ENCODE peak calls at places on chromosomes 5 and 9, in six cellular contexts. C, W, Y, J, U and P are unnamed samples. For H3K4me1, the result is how much of the 10 kb centered on the place peaks cover.

GRCh38 chr5:164475339-164475977 is 970.0 kb downstream of the MAT2B start:
- DNase-seq in C (peak), W (no peak), Y (no peak), J (peak), U (no peak), P (peak)

GRCh38 chr5:57551974-57552537 is 69.4 kb upstream of the ACTBL2 start:
- DNase-seq in C (peak), W (no peak), Y (no peak), J (no peak), U (no peak), P (no peak)

GRCh38 chr9:21334969-21335632 is at the start of gene KLHL9:
- DNase-seq in C (peak), W (peak), Y (peak), J (peak), U (peak), P (peak)

GRCh38 chr5:11599499-11599898 is 304.7 kb downstream of the CTNND2 start:
- DNase-seq in C (no peak), W (no peak), Y (no peak), J (no peak), U (no peak), P (no peak)

GRCh38 chr5:15013654-15014463 is 142.3 kb upstream of the ANKH start:
- DNase-seq in C (peak), W (no peak), Y (no peak), J (peak), U (peak), P (no peak)

GRCh38 chr5:111512026-111512405 is 319 bp downstream of the STARD4 start:
- DNase-seq in C (peak), W (no peak), Y (no peak), J (peak), U (no peak), P (peak)

GRCh38 chr5:135251099-135251498 is 147.9 kb downstream of the MACROH2A1 start:
- DNase-seq in C (no peak), W (peak), Y (no peak), J (no peak), U (peak), P (no peak)

GRCh38 chr5:148841519-148841918 is 15.1 kb downstream of the ADRB2 start:
- DNase-seq in C (no peak), W (no peak), Y (no peak), J (no peak), U (no peak), P (no peak)

GRCh38 chr5:157670662-157671591 is at the start of gene C5orf52:
- DNase-seq in C (peak), W (no peak), Y (no peak), J (no peak), U (no peak), P (peak)

GRCh38 chr5:91126448-91126847 is 256.7 kb downstream of the ARRDC3 start:
- DNase-seq in C (peak), W (no peak), Y (no peak), J (peak), U (no peak), P (no peak)

GRCh38 chr5:172700686-172701324 is 59.7 kb downstream of the NEURL1B start:
- DNase-seq in C (no peak), W (no peak), Y (no peak), J (no peak), U (no peak), P (no peak)

GRCh38 chr9:94586814-94587213 is 6.8 kb downstream of the FBP2 start:
- DNase-seq in C (peak), W (no peak), Y (no peak), J (no peak), U (no peak), P (no peak)

DNA sequence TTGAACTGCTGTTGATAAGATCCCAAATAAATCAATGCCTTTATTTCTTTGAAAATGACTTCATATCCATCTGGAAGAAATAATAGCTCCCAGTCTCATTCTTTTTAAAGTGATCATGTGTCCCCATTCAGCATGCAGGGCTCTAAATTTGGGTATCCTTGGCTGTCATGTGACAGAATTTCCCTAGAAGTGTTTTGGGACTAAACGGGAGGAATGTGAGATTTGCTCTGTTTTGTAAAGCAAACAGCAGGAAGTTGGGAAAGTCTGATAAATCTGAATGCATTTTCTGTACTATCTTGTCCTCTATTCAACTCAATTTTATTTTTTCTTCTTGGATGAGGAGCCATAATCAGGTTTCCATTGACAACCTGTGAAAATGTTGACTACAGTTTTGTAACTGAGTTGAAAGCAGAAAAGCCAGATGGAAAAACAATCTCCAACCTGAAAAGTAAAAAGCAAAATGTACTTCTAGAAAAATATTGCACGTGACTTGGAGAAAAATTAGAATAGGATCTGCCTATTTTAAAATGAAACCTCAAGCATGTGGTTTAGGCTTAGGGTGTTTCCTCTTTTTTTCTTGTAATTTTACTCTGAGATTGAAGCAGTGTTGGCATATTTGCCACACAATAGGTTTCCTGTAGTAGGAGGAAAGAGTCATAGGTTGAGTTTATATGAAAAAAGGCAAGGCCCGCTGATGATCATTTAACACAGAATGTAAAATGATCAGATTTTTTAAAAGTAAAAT is 76.2 kb upstream of the IL6ST start:
- DNase-seq in C (no peak), W (no peak), Y (no peak), J (no peak), U (no peak), P (no peak)
- H3K4me1 ChIP-seq in C (under half), W (under half), Y (under half), J (under half), U (under half), P (under half)

GRCh38 chr5:167743685-167744084 is 547.8 kb upstream of the WWC1 start:
- DNase-seq in C (peak), W (no peak), Y (no peak), J (peak), U (no peak), P (no peak)

GRCh38 chr5:167745868-167746267 is 545.6 kb upstream of the WWC1 start:
- DNase-seq in C (no peak), W (no peak), Y (no peak), J (no peak), U (no peak), P (no peak)
- H3K14ac ChIP-seq in C (no peak), W (no peak), Y (no peak), J (no peak), U (no peak), P (no peak)

GRCh38 chr9:70673844-70674243 is 259.4 kb upstream of the KLF9 start:
- DNase-seq in C (no peak), W (no peak), Y (no peak), J (no peak), U (no peak), P (no peak)
- H2AFZ ChIP-seq in C (no peak), W (no peak), Y (no peak), J (no peak), U (no peak), P (no peak)

GRCh38 chr5:32506809-32507208 is 62.3 kb upstream of the ZFR start:
- DNase-seq in C (peak), W (no peak), Y (no peak), J (no peak), U (no peak), P (peak)
- H3K4me1 ChIP-seq in C (under half), W (under half), Y (under half), J (under half), U (under half), P (under half)

GRCh38 chr9:124803911-124804310 is 27.0 kb downstream of the OLFML2A start:
- DNase-seq in C (no peak), W (no peak), Y (no peak), J (no peak), U (no peak), P (no peak)
- H3K14ac ChIP-seq in C (no peak), W (no peak), Y (no peak), J (no peak), U (no peak), P (no peak)

GRCh38 chr5:74063346-74063745 is 437.4 kb downstream of the ARHGEF28 start:
- DNase-seq in C (no peak), W (no peak), Y (no peak), J (no peak), U (no peak), P (peak)

GRCh38 chr5:74064911-74065310 is 438.9 kb downstream of the ARHGEF28 start:
- DNase-seq in C (no peak), W (no peak), Y (no peak), J (no peak), U (no peak), P (no peak)

GRCh38 chr5:74056789-74057164 is 430.8 kb downstream of the ARHGEF28 start:
- DNase-seq in C (peak), W (no peak), Y (no peak), J (peak), U (no peak), P (no peak)

GRCh38 chr5:74063821-74064598 is 438.0 kb downstream of the ARHGEF28 start:
- DNase-seq in C (peak), W (no peak), Y (no peak), J (peak), U (no peak), P (peak)

GRCh38 chr5:74061292-74061691 is 435.3 kb downstream of the ARHGEF28 start:
- DNase-seq in C (no peak), W (no peak), Y (no peak), J (no peak), U (no peak), P (no peak)
- H2AFZ ChIP-seq in C (no peak), W (no peak), Y (no peak), J (no peak), U (no peak), P (no peak)

DNA sequence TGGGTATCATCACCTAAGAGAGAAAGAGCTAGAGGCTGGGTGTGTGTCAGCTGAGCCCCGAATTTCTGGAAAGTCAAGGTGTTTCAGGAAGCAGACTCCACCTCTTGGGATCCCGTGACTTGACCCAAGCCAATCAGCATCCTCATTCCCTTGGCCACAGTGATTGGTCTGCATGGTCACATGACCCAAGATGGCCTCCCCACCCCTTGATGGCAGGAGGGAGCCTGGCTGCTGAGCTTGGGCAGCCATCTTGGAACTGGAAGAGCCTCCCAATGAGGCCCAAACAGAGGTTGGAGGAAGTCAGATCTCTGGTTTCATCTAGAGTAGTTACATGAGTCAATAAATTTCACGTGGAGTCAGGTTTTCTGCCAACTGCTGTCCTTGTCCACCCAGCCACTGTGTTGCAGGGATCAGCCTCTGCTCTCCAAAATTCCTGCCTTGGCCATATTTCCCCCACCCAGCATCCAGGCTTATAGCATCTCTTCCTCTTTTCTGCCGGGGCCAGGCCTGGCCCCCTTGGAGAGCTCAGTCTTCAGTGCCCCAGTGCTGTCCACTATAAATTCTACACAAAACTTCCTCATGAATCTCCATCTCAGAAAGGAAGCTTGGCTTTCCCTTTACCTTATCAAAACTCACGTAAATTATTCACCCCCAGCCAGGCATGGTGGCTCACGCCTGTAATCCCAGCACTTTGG is 17.2 kb upstream of the SUSD3 start:
- DNase-seq in C (no peak), W (no peak), Y (no peak), J (no peak), U (no peak), P (no peak)
- H3K4me1 ChIP-seq in C (under half), W (under half), Y (under half), J (under half), U (under half), P (under half)

GRCh38 chr5:41637869-41638268 is 127.5 kb upstream of the PLCXD3 start:
- DNase-seq in C (no peak), W (no peak), Y (no peak), J (no peak), U (no peak), P (peak)

GRCh38 chr5:41638685-41639084 is 128.3 kb upstream of the PLCXD3 start:
- DNase-seq in C (no peak), W (no peak), Y (no peak), J (no peak), U (no peak), P (no peak)

GRCh38 chr5:41636605-41637004 is 126.2 kb upstream of the PLCXD3 start:
- DNase-seq in C (peak), W (peak), Y (no peak), J (peak), U (peak), P (peak)

GRCh38 chr5:41641621-41642020 is 131.2 kb upstream of the PLCXD3 start:
- DNase-seq in C (peak), W (no peak), Y (no peak), J (no peak), U (no peak), P (peak)

DNA sequence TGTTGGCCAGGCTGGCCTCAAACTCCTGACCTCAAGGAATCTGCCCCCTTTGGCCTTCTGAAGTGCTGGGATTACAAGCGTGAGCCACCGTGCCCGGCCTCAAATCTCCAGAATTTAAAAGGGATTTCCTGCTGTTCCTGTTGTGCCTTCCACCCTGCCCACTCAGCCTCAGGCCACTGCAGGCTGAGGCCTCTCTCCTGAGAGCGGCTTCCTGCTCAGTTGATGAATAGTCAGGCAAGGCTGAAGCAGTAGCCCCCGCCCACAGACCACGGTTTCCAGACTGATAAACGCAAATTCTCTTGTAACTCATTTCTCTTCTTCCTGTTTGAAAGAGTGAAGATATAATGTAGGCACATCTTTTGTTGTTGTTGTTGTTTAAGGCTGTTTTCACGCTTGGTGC is 127.0 kb upstream of the PLCXD3 start:
- DNase-seq in C (no peak), W (peak), Y (no peak), J (no peak), U (no peak), P (peak)
- H3K14ac ChIP-seq in C (no peak), W (no peak), Y (no peak), J (no peak), U (no peak), P (no peak)

GRCh38 chr9:93464395-93464794 is 11.0 kb upstream of the FAM120AOS start:
- DNase-seq in C (no peak), W (no peak), Y (no peak), J (no peak), U (no peak), P (no peak)
- H2AFZ ChIP-seq in C (no peak), W (no peak), Y (no peak), J (no peak), U (no peak), P (no peak)